ENCODE peak calls at places on chromosome 4, in four cellular contexts. G is HepG2, D is K562, V is GM12878. N is an unnamed sample.

GRCh38 chr4:127995776-127996175 is 30.6 kb downstream of the ABHD18 start:
- DNase-seq in G (no peak), D (no peak), V (no peak), N (no peak)

GRCh38 chr4:173025131-173025530 is 143.5 kb upstream of the GALNT7 start:
- DNase-seq in G (peak; percentile 38), D (peak; percentile 52), V (peak; percentile 16), N (peak; percentile 55)

GRCh38 chr4:68342139-68342538 is 7.8 kb downstream of the YTHDC1 start:
- DNase-seq in G (no peak), D (no peak), V (no peak), N (no peak)

GRCh38 chr4:84529169-84529751 is 30.2 kb upstream of the NKX6-1 start:
- DNase-seq in G (peak; percentile 16), D (peak; percentile 30), V (no peak), N (no peak)

GRCh38 chr4:4854649-4855292 is 4.7 kb upstream of the MSX1 start:
- DNase-seq in G (no peak), D (no peak), V (no peak), N (peak; percentile 8)

GRCh38 chr4:85956296-85956955 is 403.4 kb downstream of the MAPK10 start:
- DNase-seq in G (no peak), D (no peak), V (no peak), N (no peak)

GRCh38 chr4:147494301-147494700 is 13.4 kb downstream of the EDNRA start:
- DNase-seq in G (no peak), D (no peak), V (no peak), N (no peak)

GRCh38 chr4:113555868-113556267 is 205.7 kb downstream of the CAMK2D start:
- DNase-seq in G (no peak), D (no peak), V (no peak), N (no peak)

GRCh38 chr4:75733369-75733768 is 9.0 kb downstream of the USO1 start:
- DNase-seq in G (no peak), D (no peak), V (no peak), N (no peak)

GRCh38 chr4:44421330-44421729 is 27.3 kb downstream of the KCTD8 start:
- DNase-seq in G (no peak), D (no peak), V (no peak), N (no peak)

GRCh38 chr4:44422912-44423311 is 25.7 kb downstream of the KCTD8 start:
- DNase-seq in G (no peak), D (no peak), V (no peak), N (no peak)

DNA sequence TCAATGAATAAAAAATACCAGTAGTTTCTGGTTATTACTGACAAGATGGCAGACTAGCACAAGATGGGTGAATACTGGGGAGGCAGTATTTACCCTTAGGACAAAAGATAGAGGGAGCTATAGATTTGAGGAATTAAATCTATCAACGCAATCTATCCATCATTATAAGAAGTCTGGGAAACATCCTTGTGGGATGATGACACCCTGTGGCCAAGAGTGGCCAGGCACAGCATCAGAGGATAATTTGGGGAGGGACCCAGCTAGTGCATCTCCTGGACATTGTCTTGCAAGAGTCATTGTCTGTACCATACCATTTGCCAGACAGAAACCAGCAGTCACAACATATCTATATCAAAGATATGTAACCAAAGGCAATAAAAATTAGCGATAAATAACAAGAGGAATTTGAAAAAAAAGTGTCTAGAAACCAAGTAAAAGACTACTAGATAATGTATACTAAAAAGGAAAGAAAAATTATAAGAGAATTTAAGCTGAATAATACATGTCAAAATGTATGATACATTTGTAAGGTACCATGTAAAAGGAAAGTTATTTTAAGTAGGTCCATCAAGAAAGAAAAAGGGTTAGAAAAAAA is 22.9 kb downstream of the KCTD8 start:
- DNase-seq in G (no peak), D (no peak), V (no peak), N (peak; percentile 49)
- TF ChIP-seq ETV6 in G (no peak), D (no peak), V (no peak), N (no peak)

DNA sequence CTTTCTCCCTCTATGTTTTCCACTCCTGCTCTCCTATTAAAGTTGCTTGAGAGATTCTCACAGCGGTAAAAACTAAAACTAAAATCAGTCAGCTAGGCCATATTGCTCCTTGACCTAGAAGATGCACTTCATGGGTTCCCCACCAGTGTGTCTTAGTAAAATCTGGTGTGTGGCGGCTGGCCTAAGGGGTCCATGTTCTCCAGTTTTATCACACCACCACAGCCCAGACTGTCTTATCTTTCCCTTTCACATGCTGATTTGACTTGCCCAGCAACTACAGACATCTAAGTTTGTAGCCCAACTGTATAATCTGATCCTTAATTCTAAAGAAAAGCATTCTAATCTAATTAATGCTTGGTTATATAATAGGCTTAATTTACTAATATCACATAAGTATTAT is 68.0 kb downstream of the ATP8A1 start:
- DNase-seq in G (no peak), D (no peak), V (no peak), N (no peak)
- TF ChIP-seq ETV6 in G (no peak), D (no peak), V (no peak), N (no peak)

DNA sequence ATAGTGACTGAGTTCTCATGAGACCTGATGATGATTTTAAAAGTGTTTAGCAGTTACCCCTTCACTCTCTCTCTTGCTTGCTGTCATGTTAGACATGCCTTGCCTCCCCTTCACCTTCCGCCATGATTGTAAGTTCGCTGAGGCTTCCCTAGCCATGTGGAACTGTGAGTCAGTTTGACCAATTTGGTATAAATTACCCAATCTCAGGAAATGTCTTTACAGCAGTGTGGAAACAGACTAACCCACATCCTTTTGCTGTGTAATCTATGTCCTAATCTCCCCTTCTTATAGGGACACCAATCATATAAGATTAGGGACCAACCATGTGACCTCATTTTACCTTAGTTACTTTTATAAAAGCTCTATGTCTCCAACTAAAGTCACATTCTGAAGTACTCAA is 677.8 kb downstream of the ADGRL3 start:
- DNase-seq in G (no peak), D (no peak), V (no peak), N (no peak)
- TF ChIP-seq ETV6 in G (no peak), D (no peak), V (no peak), N (no peak)

GRCh38 chr4:3773552-3774001 is 7.4 kb downstream of the ADRA2C start:
- DNase-seq in G (peak; percentile 44), D (no peak), V (no peak), N (no peak)
- TF ChIP-seq ETV6 in G (no peak), D (no peak), V (no peak), N (no peak)

GRCh38 chr4:125486354-125486753 is 171.6 kb downstream of the FAT4 start:
- DNase-seq in G (no peak), D (no peak), V (no peak), N (no peak)
- TF ChIP-seq ETV6 in G (no peak), D (no peak), V (no peak), N (no peak)

DNA sequence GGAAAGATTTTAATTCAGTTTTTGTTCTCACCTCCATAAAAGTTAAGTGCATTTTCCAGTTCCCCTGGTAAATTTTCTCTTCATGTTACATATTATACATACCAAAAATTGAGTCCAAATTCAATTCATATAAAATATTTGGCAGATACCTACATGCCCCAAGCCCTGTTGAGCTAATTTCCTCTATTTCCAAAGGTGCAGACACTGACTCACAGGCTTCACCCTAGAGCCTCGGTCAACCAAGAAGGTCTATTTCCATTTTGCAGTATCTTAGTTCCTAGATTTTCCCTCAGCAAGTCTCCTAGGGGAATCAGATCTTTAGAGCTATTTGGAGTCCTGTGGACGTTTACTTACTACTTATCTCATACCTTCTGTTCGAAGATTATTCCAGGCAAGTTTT is 174.4 kb downstream of the TSPAN5 start:
- DNase-seq in G (no peak), D (no peak), V (no peak), N (no peak)
- TF ChIP-seq ETV6 in G (no peak), D (no peak), V (no peak), N (no peak)

N was measured in WTC11.